ENCODE peak calls at places on chromosomes 16 and 17, in ten cellular contexts. B, X, D, M, P, F, L, W, A and E are unnamed samples.

GRCh38 chr17:77001487-77001886 is 133.3 kb downstream of the MGAT5B start:
- DNase-seq in P (no peak), F (no peak), B (no peak), A (no peak), M (no peak), D (no peak), L (no peak), X (no peak), W (no peak), E (no peak)

GRCh38 chr17:9814337-9814945 is 7.4 kb downstream of the GSG1L2 start:
- DNase-seq in D (no peak), P (no peak), L (no peak), X (no peak), A (no peak), M (no peak), B (no peak), W (no peak), F (no peak), E (no peak)

GRCh38 chr17:13885953-13886889 is 183.1 kb upstream of the COX10 start:
- DNase-seq in P (peak), F (no peak), B (no peak), L (no peak), D (peak), M (no peak), W (no peak), A (no peak), X (no peak), E (no peak)

GRCh38 chr17:74558882-74559519 is 8.3 kb downstream of the CD300H start:
- DNase-seq in P (no peak), X (no peak), M (no peak), B (no peak), W (peak), F (no peak), A (no peak), L (no peak), D (no peak), E (no peak)

GRCh38 chr16:78310990-78311561 is 211.6 kb downstream of the WWOX start:
- DNase-seq in W (peak), P (no peak), L (no peak), A (no peak), F (no peak), D (peak), B (no peak), M (no peak), X (peak), E (no peak)

GRCh38 chr17:49996495-49997255 is 1.7 kb upstream of the DLX3 start:
- DNase-seq in P (peak), W (peak), F (no peak), M (peak), D (no peak), L (peak), A (no peak), X (peak), B (no peak), E (no peak)

GRCh38 chr17:19357351-19358140 is 5.0 kb downstream of the B9D1 start:
- DNase-seq in P (no peak), M (no peak), D (no peak), W (no peak), B (no peak), X (no peak), L (no peak), A (no peak), F (no peak), E (no peak)

GRCh38 chr16:88346680-88347505 is 35.9 kb upstream of the ZNF469 start:
- DNase-seq in W (no peak), A (no peak), X (no peak), P (no peak), L (no peak), B (no peak), M (no peak), F (no peak), D (no peak), E (no peak)

GRCh38 chr16:74837056-74837455 is 62.4 kb upstream of the FA2H start:
- DNase-seq in D (no peak), L (no peak), X (no peak), A (peak), B (no peak), M (no peak), W (no peak), P (no peak), F (no peak), E (no peak)

GRCh38 chr17:49012893-49013255 is 15.7 kb downstream of the IGF2BP1 start:
- DNase-seq in M (no peak), A (no peak), P (no peak), B (no peak), F (no peak), L (no peak), W (peak), X (peak), D (no peak), E (no peak)

GRCh38 chr17:33056392-33057146 is 64.9 kb downstream of the SPACA3 start:
- DNase-seq in B (no peak), A (no peak), D (no peak), F (no peak), L (no peak), M (peak), W (no peak), X (no peak), P (no peak), E (no peak)

GRCh38 chr16:69320731-69321073 is 9.6 kb downstream of the VPS4A start:
- DNase-seq in L (no peak), B (no peak), F (no peak), M (no peak), P (no peak), A (no peak), D (no peak), W (no peak), X (no peak), E (no peak)

GRCh38 chr17:50079334-50080095 is 15.6 kb upstream of the PDK2 start:
- DNase-seq in M (peak), W (peak), F (no peak), L (peak), P (peak), A (peak), D (no peak), B (peak), X (peak), E (no peak)

GRCh38 chr17:43737722-43738121 is 20.9 kb downstream of the SOST start:
- DNase-seq in D (no peak), P (no peak), A (no peak), M (no peak), F (no peak), L (no peak), B (no peak), W (no peak), X (no peak), E (no peak)

GRCh38 chr16:66049865-66050264 is 316.6 kb upstream of the CDH5 start:
- DNase-seq in W (no peak), M (no peak), D (no peak), P (no peak), L (no peak), X (no peak), B (no peak), F (no peak), A (no peak), E (no peak)

GRCh38 chr17:40447148-40447644 is 3.9 kb downstream of the IGFBP4 start:
- DNase-seq in B (no peak), P (no peak), M (no peak), F (no peak), A (no peak), W (no peak), L (no peak), X (no peak), D (no peak), E (no peak)

GRCh38 chr17:5870231-5870953 is 199.8 kb upstream of the WSCD1 start:
- DNase-seq in M (peak), F (no peak), W (no peak), P (no peak), B (no peak), A (peak), L (no peak), X (no peak), D (no peak), E (no peak)

GRCh38 chr16:8877894-8878522 is 4.1 kb upstream of the LITAFD start:
- DNase-seq in A (peak), D (no peak), X (no peak), M (peak), L (no peak), F (no peak), W (peak), P (no peak), B (no peak), E (no peak)

GRCh38 chr16:46974352-46974751 is 878 bp upstream of the DNAJA2 start:
- DNase-seq in D (peak), L (peak), W (peak), B (no peak), P (peak), X (peak), F (peak), A (no peak), M (no peak), E (no peak)

GRCh38 chr17:49107211-49107557 is 25.4 kb upstream of the B4GALNT2 start:
- DNase-seq in W (no peak), X (no peak), P (no peak), L (no peak), M (no peak), A (no peak), F (no peak), D (no peak), B (no peak), E (no peak)

GRCh38 chr17:61395409-61395982 is 4.1 kb upstream of the TBX2 start:
- DNase-seq in L (no peak), X (peak), P (no peak), A (no peak), F (no peak), W (peak), D (no peak), M (no peak), B (no peak), E (no peak)

GRCh38 chr16:84765606-84766580 is 53.9 kb upstream of the CRISPLD2 start:
- DNase-seq in F (no peak), B (no peak), P (no peak), W (no peak), L (no peak), A (no peak), M (no peak), D (no peak), X (no peak), E (no peak)

GRCh38 chr17:42571435-42572225 is 4.7 kb downstream of the MLX start:
- DNase-seq in A (no peak), W (no peak), X (no peak), M (no peak), L (no peak), D (no peak), P (no peak), B (no peak), F (no peak), E (no peak)

GRCh38 chr16:57512296-57513001 is 23.9 kb downstream of the CCDC102A start:
- DNase-seq in X (no peak), P (no peak), M (no peak), B (no peak), D (no peak), F (no peak), W (no peak), A (no peak), L (no peak), E (no peak)

GRCh38 chr16:53090591-53091507 is 36.1 kb downstream of the CHD9 start:
- DNase-seq in D (peak), A (peak), F (peak), L (peak), B (no peak), X (peak), W (no peak), P (peak), M (no peak), E (no peak)

DNA sequence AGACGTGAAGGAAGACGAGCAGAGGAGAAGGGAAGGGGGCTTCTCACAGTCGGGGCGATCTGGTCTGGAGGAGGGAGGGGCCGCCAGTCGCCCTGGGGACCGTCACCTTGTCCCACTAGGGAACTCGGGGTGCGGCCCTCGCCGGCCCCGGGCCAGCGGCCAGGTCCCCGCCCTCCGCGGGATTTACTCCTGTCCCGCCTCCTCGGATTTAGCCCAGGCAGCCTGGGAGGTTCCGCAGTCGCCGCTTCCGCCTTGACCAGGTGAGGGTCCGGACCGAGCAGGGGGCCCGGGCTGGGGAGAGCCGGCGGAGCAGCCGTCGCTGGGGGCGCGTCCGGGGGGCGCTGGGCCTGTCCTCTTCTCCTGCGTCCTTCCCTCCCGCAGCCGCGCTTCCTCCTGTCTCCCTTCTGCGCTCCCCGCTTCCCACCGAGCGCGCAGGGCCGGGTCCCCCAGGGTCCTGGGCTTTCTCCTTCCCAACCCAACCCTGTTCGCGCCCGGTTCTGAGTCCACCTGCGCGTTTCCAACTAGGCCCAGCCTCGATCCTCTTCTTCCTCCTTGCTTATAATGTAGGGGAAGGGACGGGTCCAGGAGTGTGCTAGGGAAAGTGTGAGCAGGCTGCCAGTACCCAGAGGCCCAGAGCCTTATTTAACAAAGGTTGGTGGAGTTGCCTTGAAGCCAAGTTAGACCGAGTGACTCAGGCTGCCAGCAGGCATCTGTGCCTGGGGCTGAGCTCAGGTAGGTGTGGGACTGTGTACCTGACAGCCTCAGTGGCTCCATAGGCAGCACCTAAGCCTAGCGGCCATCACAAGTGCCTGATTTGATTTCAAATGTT is at the start of gene TNK1:
- DNase-seq in X (peak), M (peak), F (no peak), A (peak), W (peak), L (no peak), P (peak), B (no peak), D (no peak), E (no peak)
- TF ChIP-seq EZH2 in X (peak), M (no peak), F (no peak), A (no peak), W (no peak), L (no peak), P (no peak), B (no peak), D (peak), E (no peak)

GRCh38 chr16:168424-168823 is 2.6 kb downstream of the HBM start:
- DNase-seq in A (no peak), F (no peak), L (peak), M (no peak), D (no peak), P (no peak), B (no peak), W (no peak), X (no peak), E (no peak)

GRCh38 chr16:165218-165538 is 600 bp upstream of the HBM start:
- DNase-seq in P (no peak), W (peak), A (no peak), M (no peak), X (peak), L (no peak), D (no peak), F (no peak), B (no peak), E (no peak)

GRCh38 chr16:165539-166374 is at the start of gene HBM:
- DNase-seq in A (no peak), B (no peak), F (no peak), L (no peak), W (peak), X (peak), M (no peak), D (no peak), P (no peak), E (no peak)

GRCh38 chr16:167117-167462 is 1.3 kb downstream of the HBM start:
- DNase-seq in L (no peak), W (no peak), F (no peak), X (no peak), B (no peak), M (no peak), P (no peak), D (no peak), A (no peak), E (no peak)

DNA sequence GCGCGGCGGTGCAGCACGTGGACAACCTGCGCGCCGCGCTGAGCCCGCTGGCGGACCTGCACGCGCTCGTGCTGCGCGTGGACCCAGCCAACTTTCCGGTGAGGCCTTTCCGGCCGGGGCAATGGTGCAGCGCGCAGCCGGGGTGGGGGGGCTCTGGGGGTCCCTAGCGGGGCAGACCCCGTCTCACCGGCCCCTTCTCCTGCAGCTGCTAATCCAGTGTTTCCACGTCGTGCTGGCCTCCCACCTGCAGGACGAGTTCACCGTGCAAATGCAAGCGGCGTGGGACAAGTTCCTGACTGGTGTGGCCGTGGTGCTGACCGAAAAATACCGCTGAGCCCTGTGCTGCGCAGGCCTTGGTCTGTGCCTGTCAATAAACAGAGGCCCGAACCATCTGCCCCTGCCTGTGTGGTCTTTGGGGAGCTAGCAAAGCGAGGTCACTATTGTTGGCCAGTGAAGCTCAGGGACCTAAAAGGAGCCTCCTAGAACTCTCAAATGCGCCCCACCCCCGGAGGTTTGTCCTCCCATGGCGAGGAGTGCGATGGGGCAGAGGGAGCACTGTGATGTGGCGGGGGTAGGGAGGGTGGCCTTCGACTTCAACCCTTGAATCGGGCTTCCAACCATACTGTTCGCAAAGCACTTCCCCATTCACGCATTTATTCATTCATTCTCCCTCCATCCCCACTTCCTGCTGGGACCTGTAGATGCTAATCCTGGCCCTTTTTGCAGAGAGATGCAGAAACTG is 768 bp downstream of the HBM start:
- DNase-seq in X (peak), A (no peak), B (no peak), D (no peak), P (no peak), L (no peak), W (peak), M (no peak), F (no peak), E (no peak)
- TF ChIP-seq EZH2 in X (no peak), A (peak), B (no peak), D (peak), P (peak), L (no peak), W (peak), M (no peak), F (no peak), E (no peak)

GRCh38 chr17:81803728-81804558 is at the start of gene GCGR:
- DNase-seq in M (no peak), L (no peak), W (peak), X (peak), B (no peak), F (no peak), A (no peak), D (no peak), P (no peak), E (no peak)
- TF ChIP-seq EZH2 in M (no peak), L (peak), W (no peak), X (peak), B (no peak), F (no peak), A (peak), D (peak), P (peak), E (no peak)

DNA sequence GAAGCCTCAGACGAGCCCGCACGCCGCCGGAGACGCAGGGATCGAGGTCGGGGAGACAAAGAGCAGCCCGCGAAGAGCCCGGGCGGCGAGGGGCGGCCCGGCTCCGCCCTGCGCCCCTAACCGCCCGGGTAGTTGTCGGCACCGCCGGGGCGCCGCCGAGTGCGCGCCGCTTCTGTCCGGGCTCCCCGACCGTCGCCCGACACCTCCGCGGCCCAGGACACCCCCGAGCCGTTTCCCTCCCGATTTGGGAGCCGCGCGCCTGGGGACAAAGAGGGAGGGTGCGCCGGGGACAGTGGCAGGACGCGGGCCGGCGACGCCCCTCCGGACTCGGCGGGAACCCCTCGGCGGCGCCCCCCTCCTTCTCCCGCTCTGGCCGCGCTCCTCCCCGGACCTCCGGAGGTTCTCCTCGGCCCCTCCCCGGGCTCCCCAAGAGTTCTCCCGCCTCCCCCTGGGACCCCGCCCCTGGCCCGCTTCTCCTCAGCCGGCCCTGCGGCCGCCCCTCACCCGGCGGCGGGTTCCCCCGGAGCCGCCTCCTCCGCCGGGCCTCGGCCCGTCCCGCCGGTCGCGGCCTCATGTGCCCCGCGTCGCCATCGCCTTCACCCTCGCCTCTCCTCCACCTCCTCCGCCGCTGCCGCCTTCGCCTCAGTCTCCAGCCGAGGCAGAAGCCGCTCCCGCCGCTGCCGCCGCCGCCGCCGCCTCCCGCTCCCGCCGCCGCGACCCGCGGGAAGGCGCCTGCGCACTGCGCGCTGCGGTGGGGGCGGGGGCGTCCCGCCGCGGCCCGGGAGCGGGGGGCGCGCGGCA is at the start of gene GJC1:
- DNase-seq in D (peak), W (peak), P (peak), M (peak), F (no peak), B (no peak), A (peak), L (peak), X (peak), E (no peak)
- TF ChIP-seq EZH2 in D (no peak), W (no peak), P (no peak), M (no peak), F (no peak), B (no peak), A (no peak), L (no peak), X (no peak), E (no peak)

GRCh38 chr17:68197091-68197996 is 50.5 kb upstream of the AMZ2 start:
- DNase-seq in W (peak), P (no peak), B (no peak), M (peak), L (peak), A (no peak), D (no peak), F (no peak), X (peak), E (no peak)
- TF ChIP-seq EZH2 in W (peak), P (peak), B (no peak), M (no peak), L (peak), A (no peak), D (peak), F (no peak), X (peak), E (no peak)

GRCh38 chr16:31452631-31453106 is 6.6 kb upstream of the ARMC5 start:
- DNase-seq in W (peak), D (peak), F (no peak), M (peak), B (no peak), X (no peak), L (no peak), P (peak), A (peak), E (no peak)
- TF ChIP-seq EZH2 in W (no peak), D (no peak), F (no peak), M (no peak), B (no peak), X (no peak), L (no peak), P (no peak), A (no peak), E (no peak)